ENCODE peak calls at places on chromosomes 7 and 10, in seven cellular contexts. Z, Q, H, F, Y, M and B are unnamed samples.

GRCh38 chr10:74927701-74928100 is 101.3 kb downstream of the KAT6B start:
- DNase-seq in Q (no peak), H (no peak), F (no peak), Y (peak), Z (no peak), M (no peak), B (peak)

GRCh38 chr10:114694735-114695134 is 36.7 kb upstream of the ABLIM1 start:
- DNase-seq in Z (no peak), F (peak), Q (no peak), Y (peak), H (no peak), M (no peak), B (no peak)

GRCh38 chr10:96665306-96665705 is 55.0 kb downstream of the PIK3AP1 start:
- DNase-seq in M (no peak), F (no peak), Z (no peak), Q (no peak), H (peak), Y (peak), B (peak)

GRCh38 chr10:98309366-98310355 is 41.7 kb upstream of the LOXL4 start:
- DNase-seq in Y (peak), H (peak), F (peak), Q (peak), Z (peak), M (peak), B (peak)

GRCh38 chr10:85594239-85594638 is 772.4 kb downstream of the GRID1 start:
- DNase-seq in Z (no peak), Q (no peak), H (no peak), Y (no peak), F (no peak), M (no peak), B (no peak)

GRCh38 chr7:136123352-136123751 is 146.2 kb upstream of the MTPN start:
- DNase-seq in H (no peak), Q (no peak), M (no peak), Y (no peak), Z (no peak), F (no peak), B (no peak)

GRCh38 chr7:107014381-107015023 is 30.0 kb upstream of the PRKAR2B start:
- DNase-seq in Z (peak), F (no peak), M (no peak), Y (peak), H (no peak), Q (no peak), B (peak)

GRCh38 chr7:44445986-44446671 is 44.3 kb downstream of the NUDCD3 start:
- DNase-seq in Z (no peak), F (no peak), Q (no peak), M (no peak), H (no peak), Y (no peak), B (no peak)

GRCh38 chr7:43872401-43873165 is 3.3 kb upstream of the MRPS24 start:
- DNase-seq in Y (peak), Z (no peak), H (peak), M (no peak), F (no peak), Q (peak), B (peak)

GRCh38 chr10:44569193-44570091 is 184.5 kb upstream of the CXCL12 start:
- DNase-seq in Q (no peak), Z (peak), F (no peak), Y (peak), H (peak), M (no peak), B (peak)

GRCh38 chr7:31492086-31492485 is 21.8 kb upstream of the ITPRID1 start:
- DNase-seq in Z (no peak), Q (no peak), Y (no peak), F (no peak), M (no peak), H (no peak), B (no peak)

GRCh38 chr10:111739160-111739712 is 444.3 kb downstream of the GPAM start:
- DNase-seq in H (no peak), F (no peak), Y (no peak), Q (no peak), Z (no peak), M (no peak), B (no peak)

GRCh38 chr7:155753446-155753965 is 58.8 kb downstream of the SHH start:
- DNase-seq in H (no peak), Q (no peak), M (no peak), F (no peak), Z (no peak), Y (no peak), B (no peak)

DNA sequence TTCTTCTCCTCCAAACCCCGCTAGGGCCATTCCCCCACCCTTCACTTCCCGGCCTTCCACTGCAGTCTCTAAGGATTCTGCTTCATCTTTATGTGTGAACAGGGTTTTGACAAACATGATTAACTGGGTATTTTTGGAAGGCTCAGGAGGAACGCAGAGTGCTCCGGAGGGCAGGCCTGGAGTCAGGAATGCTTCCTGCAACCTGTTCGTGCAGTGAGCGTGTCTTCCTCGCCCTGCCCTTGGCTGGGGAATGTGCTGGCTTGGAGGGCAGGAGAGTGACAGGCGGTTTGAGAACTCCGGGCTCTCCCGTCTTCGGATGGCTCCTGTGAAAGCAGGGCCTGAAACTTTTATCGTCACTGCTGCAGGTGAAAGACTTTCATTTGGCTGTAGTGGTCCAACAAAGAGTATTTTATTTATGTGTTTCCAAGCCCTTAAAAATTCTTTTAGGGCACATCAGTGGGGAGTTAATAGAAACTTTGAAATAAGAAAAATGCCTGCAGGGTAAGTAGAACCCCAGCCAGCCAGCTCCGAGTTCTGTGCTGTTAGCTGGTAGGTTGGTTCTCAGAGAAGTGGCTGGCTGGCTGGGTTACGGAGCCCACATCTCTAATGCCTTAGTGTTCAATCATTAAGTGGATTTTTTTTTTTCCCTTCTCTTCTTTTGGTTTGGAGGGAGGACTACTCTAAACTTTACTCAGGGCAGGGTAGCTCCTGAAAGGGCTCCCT is 51.0 kb downstream of the TCF7L2 start:
- DNase-seq in Q (no peak), M (no peak), H (no peak), Y (peak), F (no peak), Z (no peak), B (no peak)
- TF ChIP-seq CTCF in Q (peak), M (no peak), H (no peak), Y (peak), F (no peak), Z (peak), B (no peak)

GRCh38 chr10:11262210-11263038 is 244.8 kb downstream of the CELF2 start:
- DNase-seq in Y (no peak), F (no peak), M (no peak), Z (no peak), H (no peak), Q (no peak), B (no peak)

GRCh38 chr10:11261143-11261542 is 243.5 kb downstream of the CELF2 start:
- DNase-seq in H (no peak), Y (no peak), M (no peak), Q (no peak), Z (no peak), F (no peak), B (no peak)

GRCh38 chr10:11263039-11263345 is 245.3 kb downstream of the CELF2 start:
- DNase-seq in F (no peak), H (no peak), Y (no peak), Z (no peak), Q (no peak), M (no peak), B (no peak)

GRCh38 chr10:11261687-11262086 is 244.0 kb downstream of the CELF2 start:
- DNase-seq in Q (no peak), F (no peak), H (no peak), Z (no peak), Y (no peak), M (no peak), B (no peak)

DNA sequence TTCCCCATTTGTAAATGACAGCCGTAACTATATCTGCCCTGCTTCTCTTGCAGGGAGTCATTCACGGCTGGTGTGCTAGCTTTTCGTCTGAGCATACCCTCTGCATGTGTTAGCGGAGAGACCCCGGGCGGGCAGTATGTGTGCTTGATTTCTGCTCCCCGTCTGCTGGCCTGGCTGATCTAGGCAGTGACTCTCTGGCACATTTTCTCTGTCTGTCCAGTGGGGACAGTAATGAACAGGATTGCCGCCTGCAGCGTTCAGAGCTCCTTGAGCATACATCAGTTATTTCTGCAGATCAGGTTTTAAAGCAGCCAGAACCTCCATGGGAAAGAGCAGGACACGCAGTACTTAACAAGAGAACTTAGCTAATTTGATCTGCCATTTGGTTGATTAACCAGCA is 242.5 kb downstream of the CELF2 start:
- DNase-seq in H (no peak), F (no peak), Z (no peak), Q (no peak), M (no peak), Y (no peak), B (no peak)
- TF ChIP-seq CTCF in H (peak), F (no peak), Z (peak), Q (no peak), M (no peak), Y (no peak), B (no peak)

GRCh38 chr7:144786522-144786921 is 49.3 kb downstream of the TPK1 start:
- DNase-seq in M (no peak), Z (no peak), Q (no peak), Y (no peak), F (peak), H (no peak), B (no peak)
- TF ChIP-seq CTCF in M (peak), Z (peak), Q (peak), Y (no peak), F (no peak), H (peak), B (no peak)

DNA sequence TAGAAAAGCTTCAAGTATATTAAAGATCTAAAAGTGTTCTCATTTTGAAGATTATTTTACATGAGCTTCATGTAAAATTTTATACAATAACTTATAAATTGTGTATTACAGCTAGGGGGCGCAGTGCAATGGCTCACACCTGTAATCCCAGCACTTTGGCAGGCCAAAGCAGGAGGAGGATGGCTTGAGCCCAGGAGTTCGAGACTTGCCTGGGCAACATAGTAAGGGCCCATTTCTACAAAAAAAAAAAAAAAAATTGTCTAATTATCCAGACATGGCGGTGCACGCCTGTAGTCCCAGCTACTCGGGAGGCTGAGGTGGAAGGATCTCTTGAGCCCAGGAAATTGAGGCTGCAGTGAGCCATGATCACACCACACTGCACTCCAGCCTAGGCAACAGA is 16.6 kb downstream of the ACBD5 start:
- DNase-seq in M (no peak), Z (no peak), H (peak), Q (no peak), F (no peak), Y (peak), B (peak)
- TF ChIP-seq CTCF in M (peak), Z (peak), H (peak), Q (peak), F (peak), Y (peak), B (peak)

DNA sequence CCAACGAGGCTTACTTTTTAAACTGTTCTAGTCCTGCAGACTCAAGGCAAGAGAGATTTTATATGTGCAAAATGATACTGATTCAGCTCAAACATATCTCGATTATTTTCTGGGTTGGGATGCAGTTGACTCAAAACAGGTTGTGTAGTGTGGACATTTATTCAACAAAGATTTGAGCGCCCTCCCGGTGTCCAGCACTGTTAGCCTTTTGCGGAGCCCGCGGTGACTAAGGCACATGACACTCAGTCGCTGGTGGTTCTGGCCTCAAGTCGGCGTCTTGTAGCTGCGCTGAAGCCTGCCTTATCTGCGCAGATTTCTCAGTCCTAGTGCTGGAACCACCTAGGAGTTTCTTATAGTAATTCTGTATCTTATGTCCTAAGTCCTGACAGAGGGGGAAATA is 938 bp upstream of the CADPS2 start:
- DNase-seq in F (peak), Q (peak), Y (peak), Z (peak), M (no peak), H (peak), B (peak)
- TF ChIP-seq CTCF in F (peak), Q (peak), Y (peak), Z (peak), M (no peak), H (peak), B (peak)

DNA sequence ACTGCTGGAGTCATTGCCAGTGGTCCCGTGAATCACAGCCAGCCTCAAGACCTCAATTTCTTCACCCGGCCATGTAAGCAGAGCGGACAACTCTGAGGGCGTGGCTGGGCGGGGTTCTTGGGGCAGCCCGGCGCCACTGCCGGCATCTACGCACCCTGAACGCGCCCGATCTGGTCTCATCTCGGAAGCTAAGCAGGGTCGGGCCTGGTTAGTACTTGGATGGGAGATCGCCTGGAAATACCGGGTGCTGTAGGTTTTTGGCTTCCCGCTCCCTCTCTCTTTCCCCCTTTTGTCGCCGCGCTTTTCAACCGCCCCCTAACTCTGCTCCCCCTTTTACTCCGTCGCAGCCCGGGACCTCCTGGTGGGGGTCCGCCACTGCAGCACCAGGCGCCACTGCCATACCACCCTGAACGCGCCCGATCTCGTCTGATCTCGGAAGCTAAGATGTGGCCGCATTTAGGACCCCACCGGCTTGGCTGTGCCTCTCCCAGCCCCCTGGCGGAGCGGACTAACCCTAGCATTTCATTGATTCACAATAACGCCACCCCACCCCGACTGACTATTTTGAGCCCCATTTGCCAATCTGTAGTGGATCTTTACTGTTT is 25.3 kb downstream of the GARIN1A start:
- DNase-seq in F (peak), Q (no peak), M (peak), H (peak), Z (peak), Y (peak), B (peak)
- TF ChIP-seq CTCF in F (no peak), Q (peak), M (peak), H (peak), Z (peak), Y (peak), B (peak)

DNA sequence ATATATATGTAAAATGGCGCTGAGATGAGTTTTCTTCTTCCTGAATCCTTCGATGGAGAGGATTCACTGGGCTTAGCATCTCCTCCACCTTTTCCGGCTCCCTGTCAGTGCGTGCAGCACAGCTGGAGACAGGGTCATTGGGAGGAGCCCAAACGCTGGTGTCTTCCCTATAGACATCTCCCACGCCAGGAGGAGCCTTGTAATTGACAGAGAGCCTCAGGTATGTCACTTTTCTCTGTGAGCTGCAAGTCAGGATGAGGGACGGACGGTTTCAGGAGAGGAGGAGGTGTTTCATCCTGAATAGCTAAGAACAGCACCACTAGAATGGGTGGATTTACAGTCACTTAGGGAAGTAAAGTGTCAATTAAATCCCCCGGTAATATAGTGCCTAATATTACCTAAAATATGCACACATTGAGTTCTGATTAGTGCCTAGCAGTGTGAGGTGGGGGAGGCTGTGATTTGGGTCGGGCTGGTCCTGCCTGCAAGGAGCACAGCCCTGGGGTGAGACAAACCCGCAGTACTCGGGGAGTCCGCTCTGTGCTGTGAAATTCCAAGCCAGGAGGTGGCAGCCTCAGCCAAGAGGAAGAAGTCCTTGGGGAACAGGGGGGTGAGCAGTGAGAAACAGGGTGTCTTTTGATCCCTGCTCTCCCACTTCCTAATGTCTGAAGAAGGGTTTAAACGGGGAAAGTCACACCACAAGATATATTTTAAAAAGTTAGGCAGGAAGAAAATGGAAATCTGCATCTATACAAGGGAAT is 28.2 kb downstream of the IL15RA start:
- DNase-seq in H (peak), Z (peak), F (peak), Y (peak), M (no peak), Q (no peak), B (peak)
- TF ChIP-seq CTCF in H (peak), Z (peak), F (peak), Y (peak), M (peak), Q (peak), B (peak)